ENCODE peak calls at places on chromosomes 3 and 15, in four cellular contexts. One of them, this sample, is unnamed.

GRCh38 chr15:25737218-25737643 is 125.9 kb downstream of the ATP10A start:
- DNase-seq in hepatocyte: no peak
- DNase-seq in upper lobe of left lung: no peak
- DNase-seq in uterus: no peak
- DNase-seq in this sample: no peak

GRCh38 chr15:92056875-92057274 is 203.4 kb downstream of the SLCO3A1 start:
- DNase-seq in hepatocyte: no peak
- DNase-seq in upper lobe of left lung: no peak
- DNase-seq in uterus: no peak
- DNase-seq in this sample: no peak

GRCh38 chr3:40070816-40071215 is 238.7 kb upstream of the EIF1B start:
- DNase-seq in hepatocyte: no peak
- DNase-seq in upper lobe of left lung: no peak
- DNase-seq in uterus: no peak
- DNase-seq in this sample: no peak

GRCh38 chr15:70029297-70029701 is 68.4 kb downstream of the TLE3 start:
- DNase-seq in hepatocyte: no peak
- DNase-seq in upper lobe of left lung: no peak
- DNase-seq in uterus: no peak
- DNase-seq in this sample: no peak

GRCh38 chr15:55420171-55420871 is 12.0 kb downstream of the PIERCE2 start:
- DNase-seq in hepatocyte: no peak
- DNase-seq in upper lobe of left lung: no peak
- DNase-seq in uterus: no peak
- DNase-seq in this sample: no peak

GRCh38 chr3:15936347-15936746 is 138.6 kb upstream of the ANKRD28 start:
- DNase-seq in hepatocyte: no peak
- DNase-seq in upper lobe of left lung: no peak
- DNase-seq in uterus: no peak
- DNase-seq in this sample: no peak

GRCh38 chr3:12413721-12414255 is 70.5 kb upstream of the TSEN2 start:
- DNase-seq in hepatocyte: no peak
- DNase-seq in upper lobe of left lung: no peak
- DNase-seq in uterus: no peak
- DNase-seq in this sample: no peak

GRCh38 chr3:53998980-53999379 is 107.3 kb upstream of the SELENOK start:
- DNase-seq in hepatocyte: no peak
- DNase-seq in upper lobe of left lung: no peak
- DNase-seq in uterus: no peak
- DNase-seq in this sample: no peak

GRCh38 chr3:25426408-25426807 is 1.7 kb upstream of the RARB start:
- DNase-seq in hepatocyte: no peak
- DNase-seq in upper lobe of left lung: peak
- DNase-seq in uterus: no peak
- DNase-seq in this sample: no peak

GRCh38 chr15:67761343-67761742 is 64.0 kb upstream of the SKOR1 start:
- DNase-seq in hepatocyte: no peak
- DNase-seq in upper lobe of left lung: no peak
- DNase-seq in uterus: no peak
- DNase-seq in this sample: no peak

GRCh38 chr3:195699148-195699771 is 21.5 kb upstream of the MUC20 start:
- DNase-seq in hepatocyte: no peak
- DNase-seq in upper lobe of left lung: no peak
- DNase-seq in uterus: no peak
- DNase-seq in this sample: no peak

GRCh38 chr3:77096966-77097890 is 57.3 kb downstream of the ROBO2 start:
- DNase-seq in hepatocyte: no peak
- DNase-seq in upper lobe of left lung: no peak
- DNase-seq in uterus: no peak
- DNase-seq in this sample: no peak

GRCh38 chr3:11727207-11727606 is 83.5 kb upstream of the VGLL4 start:
- DNase-seq in hepatocyte: no peak
- DNase-seq in upper lobe of left lung: no peak
- DNase-seq in uterus: no peak
- DNase-seq in this sample: no peak

GRCh38 chr3:171757377-171758034 is 52.8 kb downstream of the PLD1 start:
- DNase-seq in hepatocyte: no peak
- DNase-seq in upper lobe of left lung: no peak
- DNase-seq in uterus: no peak
- DNase-seq in this sample: no peak

GRCh38 chr3:123658860-123659221 is 74.0 kb upstream of the HACD2 start:
- DNase-seq in hepatocyte: no peak
- DNase-seq in upper lobe of left lung: peak
- DNase-seq in uterus: peak
- DNase-seq in this sample: no peak

GRCh38 chr3:10557783-10558373 is 52.5 kb upstream of the ATP2B2 start:
- DNase-seq in hepatocyte: no peak
- DNase-seq in upper lobe of left lung: peak
- DNase-seq in uterus: no peak
- DNase-seq in this sample: no peak

GRCh38 chr3:66483006-66483928 is 17.6 kb downstream of the LRIG1 start:
- DNase-seq in hepatocyte: no peak
- DNase-seq in upper lobe of left lung: no peak
- DNase-seq in uterus: peak
- DNase-seq in this sample: no peak

GRCh38 chr3:57910988-57911387 is 97.2 kb upstream of the FLNB start:
- DNase-seq in hepatocyte: no peak
- DNase-seq in upper lobe of left lung: no peak
- DNase-seq in uterus: no peak
- DNase-seq in this sample: no peak

GRCh38 chr3:26505399-26505798 is 117.2 kb upstream of the LRRC3B start:
- DNase-seq in hepatocyte: no peak
- DNase-seq in upper lobe of left lung: no peak
- DNase-seq in uterus: no peak
- DNase-seq in this sample: no peak

GRCh38 chr3:36302626-36303025 is 77.7 kb upstream of the STAC start:
- DNase-seq in hepatocyte: no peak
- DNase-seq in upper lobe of left lung: no peak
- DNase-seq in uterus: no peak
- DNase-seq in this sample: no peak

GRCh38 chr3:124839896-124840295 is 47.3 kb downstream of the ITGB5 start:
- DNase-seq in hepatocyte: no peak
- DNase-seq in upper lobe of left lung: no peak
- DNase-seq in uterus: no peak
- DNase-seq in this sample: no peak

GRCh38 chr3:126537116-126537729 is 13.3 kb downstream of the CHST13 start:
- DNase-seq in hepatocyte: no peak
- DNase-seq in upper lobe of left lung: peak
- DNase-seq in uterus: no peak
- DNase-seq in this sample: no peak

GRCh38 chr3:186164696-186165095 is 55.8 kb upstream of the ETV5 start:
- DNase-seq in hepatocyte: no peak
- DNase-seq in upper lobe of left lung: no peak
- DNase-seq in uterus: no peak
- DNase-seq in this sample: no peak

GRCh38 chr3:129560269-129560787 is 17.4 kb downstream of the H1-8 start:
- DNase-seq in hepatocyte: peak
- DNase-seq in upper lobe of left lung: no peak
- DNase-seq in uterus: peak
- DNase-seq in this sample: no peak

GRCh38 chr3:15467227-15468181 is 40.1 kb downstream of the EAF1 start:
- DNase-seq in hepatocyte: no peak
- DNase-seq in upper lobe of left lung: no peak
- DNase-seq in uterus: no peak
- DNase-seq in this sample: no peak

GRCh38 chr15:31327674-31328424 is 1.2 kb downstream of the KLF13 start:
- DNase-seq in hepatocyte: peak
- DNase-seq in upper lobe of left lung: peak
- DNase-seq in uterus: peak
- DNase-seq in this sample: peak

GRCh38 chr15:69648215-69648614 is 195.6 kb downstream of the RPLP1 start:
- DNase-seq in hepatocyte: peak
- DNase-seq in upper lobe of left lung: no peak
- DNase-seq in uterus: no peak
- DNase-seq in this sample: no peak

GRCh38 chr3:53705774-53706173 is 140.4 kb downstream of the CHDH start:
- DNase-seq in hepatocyte: no peak
- DNase-seq in upper lobe of left lung: no peak
- DNase-seq in uterus: no peak
- DNase-seq in this sample: no peak

GRCh38 chr3:119636194-119636593 is 24.2 kb downstream of the POPDC2 start:
- DNase-seq in hepatocyte: no peak
- DNase-seq in upper lobe of left lung: no peak
- DNase-seq in uterus: no peak
- DNase-seq in this sample: no peak
- TF ChIP-seq CTCF in hepatocyte: no peak
- TF ChIP-seq CTCF in upper lobe of left lung: no peak
- TF ChIP-seq CTCF in uterus: no peak
- TF ChIP-seq CTCF in this sample: no peak

GRCh38 chr3:149815318-149815717 is 2.3 kb downstream of the RNF13 start:
- DNase-seq in hepatocyte: no peak
- DNase-seq in upper lobe of left lung: no peak
- DNase-seq in uterus: no peak
- DNase-seq in this sample: no peak
- H3K4me3 ChIP-seq in hepatocyte: no peak
- H3K4me3 ChIP-seq in upper lobe of left lung: peak
- H3K4me3 ChIP-seq in uterus: no peak
- H3K4me3 ChIP-seq in this sample: no peak

GRCh38 chr3:118884748-118885206 is 149.9 kb downstream of the IGSF11 start:
- DNase-seq in hepatocyte: peak
- DNase-seq in upper lobe of left lung: peak
- DNase-seq in uterus: no peak
- DNase-seq in this sample: peak
- TF ChIP-seq CTCF in hepatocyte: peak
- TF ChIP-seq CTCF in upper lobe of left lung: peak
- TF ChIP-seq CTCF in uterus: peak
- TF ChIP-seq CTCF in this sample: peak

GRCh38 chr15:60299452-60300047 is 98.2 kb downstream of the ANXA2 start:
- DNase-seq in hepatocyte: peak
- DNase-seq in upper lobe of left lung: peak
- DNase-seq in uterus: peak
- DNase-seq in this sample: no peak
- H3K4me3 ChIP-seq in hepatocyte: no peak
- H3K4me3 ChIP-seq in upper lobe of left lung: no peak
- H3K4me3 ChIP-seq in uterus: no peak
- H3K4me3 ChIP-seq in this sample: no peak

DNA sequence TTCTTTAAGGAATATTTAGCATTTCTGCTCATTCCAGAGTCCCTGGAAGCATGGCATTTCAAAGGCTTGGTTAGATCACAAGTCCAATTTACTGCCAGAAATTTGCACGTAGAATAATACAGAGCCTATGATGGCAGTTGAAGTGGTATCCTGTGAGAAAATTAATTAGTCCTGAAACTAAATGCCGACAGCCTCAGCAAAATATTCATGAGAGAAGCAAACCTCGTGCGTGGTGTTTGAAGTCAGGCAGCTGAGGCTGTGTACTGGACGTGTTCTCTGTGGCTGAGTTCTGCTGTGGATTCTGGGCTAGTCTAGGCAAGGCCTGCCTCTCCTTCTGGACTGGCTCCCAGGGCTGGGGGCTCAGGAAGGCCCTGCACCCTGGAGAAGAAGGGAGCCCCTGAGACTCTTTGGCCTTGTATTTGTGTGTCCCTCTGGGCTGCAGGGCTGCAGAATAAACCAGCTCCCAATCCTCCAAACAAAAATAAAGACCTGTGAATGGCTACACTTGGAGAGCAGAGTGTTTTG is 106.6 kb downstream of the APBA2 start:
- DNase-seq in hepatocyte: no peak
- DNase-seq in upper lobe of left lung: no peak
- DNase-seq in uterus: no peak
- DNase-seq in this sample: no peak
- TF ChIP-seq CTCF in hepatocyte: no peak
- TF ChIP-seq CTCF in upper lobe of left lung: no peak
- TF ChIP-seq CTCF in uterus: no peak
- TF ChIP-seq CTCF in this sample: no peak